ENCODE peak calls at places on chromosomes 7 and 10, in seven cellular contexts. One of them, this sample, is unnamed.
A peak's percentile ranks its signal among the peaks of the same experiment; 100 is the strongest.

GRCh38 chr7:31094271-31094670 is 42.2 kb downstream of the ADCYAP1R1 start:
- DNase-seq in GM19239: no peak
- DNase-seq in NCI-H345: no peak
- DNase-seq in activated effector memory CD4-positive, alpha-beta T cell treated with Interleukin-2 at 50 U/mL for 16 hours: no peak
- DNase-seq in activated naive CD8-positive, alpha-beta T cell treated with anti-CD3 and anti-CD28 coated beads, Interleukin-2, amount 50 U/mL, for 16 hours: no peak
- DNase-seq in fibroblast of villous mesenchyme: no peak
- DNase-seq in NCI-H1105 treated with DMSO at 0.1 percent for 48 hours: no peak
- DNase-seq in this sample: no peak

GRCh38 chr7:303425-303824 is 13.5 kb downstream of the FOXL3 start:
- DNase-seq in fibroblast of villous mesenchyme: no peak
- DNase-seq in activated effector memory CD4-positive, alpha-beta T cell treated with Interleukin-2 at 50 U/mL for 16 hours: no peak
- DNase-seq in NCI-H345: no peak
- DNase-seq in NCI-H1105 treated with DMSO at 0.1 percent for 48 hours: no peak
- DNase-seq in activated naive CD8-positive, alpha-beta T cell treated with anti-CD3 and anti-CD28 coated beads, Interleukin-2, amount 50 U/mL, for 16 hours: no peak
- DNase-seq in GM19239: no peak
- DNase-seq in this sample: no peak

GRCh38 chr10:15222511-15222910 is 54.0 kb upstream of the NMT2 start:
- DNase-seq in GM19239: no peak
- DNase-seq in fibroblast of villous mesenchyme: no peak
- DNase-seq in NCI-H345: peak; percentile 58
- DNase-seq in NCI-H1105 treated with DMSO at 0.1 percent for 48 hours: no peak
- DNase-seq in activated effector memory CD4-positive, alpha-beta T cell treated with Interleukin-2 at 50 U/mL for 16 hours: no peak
- DNase-seq in activated naive CD8-positive, alpha-beta T cell treated with anti-CD3 and anti-CD28 coated beads, Interleukin-2, amount 50 U/mL, for 16 hours: no peak
- DNase-seq in this sample: no peak

GRCh38 chr7:14850039-14850438 is 52.5 kb downstream of the DGKB start:
- DNase-seq in GM19239: no peak
- DNase-seq in fibroblast of villous mesenchyme: no peak
- DNase-seq in NCI-H1105 treated with DMSO at 0.1 percent for 48 hours: no peak
- DNase-seq in NCI-H345: no peak
- DNase-seq in activated naive CD8-positive, alpha-beta T cell treated with anti-CD3 and anti-CD28 coated beads, Interleukin-2, amount 50 U/mL, for 16 hours: no peak
- DNase-seq in activated effector memory CD4-positive, alpha-beta T cell treated with Interleukin-2 at 50 U/mL for 16 hours: no peak
- DNase-seq in this sample: no peak

GRCh38 chr7:155258233-155258575 is 39.5 kb upstream of the INSIG1 start:
- DNase-seq in GM19239: no peak
- DNase-seq in NCI-H1105 treated with DMSO at 0.1 percent for 48 hours: no peak
- DNase-seq in activated naive CD8-positive, alpha-beta T cell treated with anti-CD3 and anti-CD28 coated beads, Interleukin-2, amount 50 U/mL, for 16 hours: no peak
- DNase-seq in fibroblast of villous mesenchyme: peak; percentile 92
- DNase-seq in activated effector memory CD4-positive, alpha-beta T cell treated with Interleukin-2 at 50 U/mL for 16 hours: no peak
- DNase-seq in NCI-H345: no peak
- DNase-seq in this sample: no peak

GRCh38 chr7:92135490-92135889 is 1.2 kb upstream of the CYP51A1 start:
- DNase-seq in NCI-H1105 treated with DMSO at 0.1 percent for 48 hours: no peak
- DNase-seq in fibroblast of villous mesenchyme: peak; percentile 92
- DNase-seq in activated effector memory CD4-positive, alpha-beta T cell treated with Interleukin-2 at 50 U/mL for 16 hours: no peak
- DNase-seq in activated naive CD8-positive, alpha-beta T cell treated with anti-CD3 and anti-CD28 coated beads, Interleukin-2, amount 50 U/mL, for 16 hours: no peak
- DNase-seq in GM19239: no peak
- DNase-seq in NCI-H345: no peak
- DNase-seq in this sample: no peak

GRCh38 chr7:72504057-72504456 is 91.9 kb upstream of the CALN1 start:
- DNase-seq in NCI-H345: no peak
- DNase-seq in activated naive CD8-positive, alpha-beta T cell treated with anti-CD3 and anti-CD28 coated beads, Interleukin-2, amount 50 U/mL, for 16 hours: no peak
- DNase-seq in activated effector memory CD4-positive, alpha-beta T cell treated with Interleukin-2 at 50 U/mL for 16 hours: no peak
- DNase-seq in fibroblast of villous mesenchyme: no peak
- DNase-seq in NCI-H1105 treated with DMSO at 0.1 percent for 48 hours: no peak
- DNase-seq in GM19239: no peak
- DNase-seq in this sample: no peak

GRCh38 chr7:46908770-46909169 is 673.1 kb downstream of the TNS3 start:
- DNase-seq in NCI-H345: no peak
- DNase-seq in fibroblast of villous mesenchyme: peak; percentile 84
- DNase-seq in activated naive CD8-positive, alpha-beta T cell treated with anti-CD3 and anti-CD28 coated beads, Interleukin-2, amount 50 U/mL, for 16 hours: no peak
- DNase-seq in GM19239: no peak
- DNase-seq in activated effector memory CD4-positive, alpha-beta T cell treated with Interleukin-2 at 50 U/mL for 16 hours: no peak
- DNase-seq in NCI-H1105 treated with DMSO at 0.1 percent for 48 hours: no peak
- DNase-seq in this sample: no peak

GRCh38 chr7:108592633-108593277 is 23.1 kb downstream of the DNAJB9 start:
- DNase-seq in NCI-H345: peak; percentile 22
- DNase-seq in activated naive CD8-positive, alpha-beta T cell treated with anti-CD3 and anti-CD28 coated beads, Interleukin-2, amount 50 U/mL, for 16 hours: no peak
- DNase-seq in GM19239: no peak
- DNase-seq in activated effector memory CD4-positive, alpha-beta T cell treated with Interleukin-2 at 50 U/mL for 16 hours: no peak
- DNase-seq in fibroblast of villous mesenchyme: peak; percentile 46
- DNase-seq in NCI-H1105 treated with DMSO at 0.1 percent for 48 hours: peak; percentile 87
- DNase-seq in this sample: no peak

GRCh38 chr7:22121702-22122474 is 176.2 kb upstream of the CDCA7L start:
- DNase-seq in NCI-H345: no peak
- DNase-seq in NCI-H1105 treated with DMSO at 0.1 percent for 48 hours: no peak
- DNase-seq in activated naive CD8-positive, alpha-beta T cell treated with anti-CD3 and anti-CD28 coated beads, Interleukin-2, amount 50 U/mL, for 16 hours: no peak
- DNase-seq in fibroblast of villous mesenchyme: no peak
- DNase-seq in activated effector memory CD4-positive, alpha-beta T cell treated with Interleukin-2 at 50 U/mL for 16 hours: no peak
- DNase-seq in GM19239: no peak
- DNase-seq in this sample: no peak

GRCh38 chr7:65251851-65252620 is 121.6 kb upstream of the ZNF92 start:
- DNase-seq in activated effector memory CD4-positive, alpha-beta T cell treated with Interleukin-2 at 50 U/mL for 16 hours: peak; percentile 29
- DNase-seq in fibroblast of villous mesenchyme: peak; percentile 40
- DNase-seq in NCI-H1105 treated with DMSO at 0.1 percent for 48 hours: peak; percentile 96
- DNase-seq in NCI-H345: peak; percentile 76
- DNase-seq in GM19239: no peak
- DNase-seq in activated naive CD8-positive, alpha-beta T cell treated with anti-CD3 and anti-CD28 coated beads, Interleukin-2, amount 50 U/mL, for 16 hours: no peak
- DNase-seq in this sample: no peak

GRCh38 chr10:90227786-90228185 is 526.4 kb downstream of the KIF20B start:
- DNase-seq in NCI-H345: no peak
- DNase-seq in activated naive CD8-positive, alpha-beta T cell treated with anti-CD3 and anti-CD28 coated beads, Interleukin-2, amount 50 U/mL, for 16 hours: no peak
- DNase-seq in NCI-H1105 treated with DMSO at 0.1 percent for 48 hours: no peak
- DNase-seq in fibroblast of villous mesenchyme: no peak
- DNase-seq in activated effector memory CD4-positive, alpha-beta T cell treated with Interleukin-2 at 50 U/mL for 16 hours: no peak
- DNase-seq in GM19239: no peak
- DNase-seq in this sample: no peak

GRCh38 chr7:79212334-79212733 is 241.1 kb downstream of the MAGI2 start:
- DNase-seq in NCI-H1105 treated with DMSO at 0.1 percent for 48 hours: peak; percentile 27
- DNase-seq in activated naive CD8-positive, alpha-beta T cell treated with anti-CD3 and anti-CD28 coated beads, Interleukin-2, amount 50 U/mL, for 16 hours: no peak
- DNase-seq in fibroblast of villous mesenchyme: no peak
- DNase-seq in GM19239: no peak
- DNase-seq in activated effector memory CD4-positive, alpha-beta T cell treated with Interleukin-2 at 50 U/mL for 16 hours: no peak
- DNase-seq in NCI-H345: no peak
- DNase-seq in this sample: no peak

GRCh38 chr7:112509390-112509789 is 28.6 kb downstream of the LSMEM1 start:
- DNase-seq in fibroblast of villous mesenchyme: no peak
- DNase-seq in GM19239: no peak
- DNase-seq in activated effector memory CD4-positive, alpha-beta T cell treated with Interleukin-2 at 50 U/mL for 16 hours: no peak
- DNase-seq in NCI-H345: no peak
- DNase-seq in NCI-H1105 treated with DMSO at 0.1 percent for 48 hours: no peak
- DNase-seq in activated naive CD8-positive, alpha-beta T cell treated with anti-CD3 and anti-CD28 coated beads, Interleukin-2, amount 50 U/mL, for 16 hours: no peak
- DNase-seq in this sample: no peak

GRCh38 chr7:71626206-71626605 is 494.3 kb downstream of the GALNT17 start:
- DNase-seq in activated naive CD8-positive, alpha-beta T cell treated with anti-CD3 and anti-CD28 coated beads, Interleukin-2, amount 50 U/mL, for 16 hours: no peak
- DNase-seq in activated effector memory CD4-positive, alpha-beta T cell treated with Interleukin-2 at 50 U/mL for 16 hours: no peak
- DNase-seq in NCI-H345: no peak
- DNase-seq in GM19239: no peak
- DNase-seq in NCI-H1105 treated with DMSO at 0.1 percent for 48 hours: no peak
- DNase-seq in fibroblast of villous mesenchyme: peak; percentile 31
- DNase-seq in this sample: no peak

GRCh38 chr7:128672927-128673517 is 930 bp downstream of the GARIN1A start:
- DNase-seq in fibroblast of villous mesenchyme: peak; percentile 34
- DNase-seq in activated naive CD8-positive, alpha-beta T cell treated with anti-CD3 and anti-CD28 coated beads, Interleukin-2, amount 50 U/mL, for 16 hours: no peak
- DNase-seq in NCI-H345: no peak
- DNase-seq in GM19239: no peak
- DNase-seq in NCI-H1105 treated with DMSO at 0.1 percent for 48 hours: peak; percentile 19
- DNase-seq in activated effector memory CD4-positive, alpha-beta T cell treated with Interleukin-2 at 50 U/mL for 16 hours: no peak
- DNase-seq in this sample: peak; percentile 46

GRCh38 chr10:89224697-89225443 is 17.8 kb upstream of the CH25H start:
- DNase-seq in GM19239: no peak
- DNase-seq in activated effector memory CD4-positive, alpha-beta T cell treated with Interleukin-2 at 50 U/mL for 16 hours: no peak
- DNase-seq in NCI-H345: no peak
- DNase-seq in NCI-H1105 treated with DMSO at 0.1 percent for 48 hours: no peak
- DNase-seq in activated naive CD8-positive, alpha-beta T cell treated with anti-CD3 and anti-CD28 coated beads, Interleukin-2, amount 50 U/mL, for 16 hours: no peak
- DNase-seq in fibroblast of villous mesenchyme: peak; percentile 23
- DNase-seq in this sample: no peak

GRCh38 chr10:20624642-20625041 is 272.5 kb downstream of the NEBL start:
- DNase-seq in NCI-H345: no peak
- DNase-seq in GM19239: no peak
- DNase-seq in NCI-H1105 treated with DMSO at 0.1 percent for 48 hours: no peak
- DNase-seq in fibroblast of villous mesenchyme: peak; percentile 10
- DNase-seq in activated effector memory CD4-positive, alpha-beta T cell treated with Interleukin-2 at 50 U/mL for 16 hours: no peak
- DNase-seq in activated naive CD8-positive, alpha-beta T cell treated with anti-CD3 and anti-CD28 coated beads, Interleukin-2, amount 50 U/mL, for 16 hours: no peak
- DNase-seq in this sample: no peak

GRCh38 chr10:103145860-103146466 is 47.1 kb downstream of the NT5C2 start:
- DNase-seq in GM19239: no peak
- DNase-seq in fibroblast of villous mesenchyme: peak; percentile 88
- DNase-seq in NCI-H1105 treated with DMSO at 0.1 percent for 48 hours: peak; percentile 9
- DNase-seq in activated naive CD8-positive, alpha-beta T cell treated with anti-CD3 and anti-CD28 coated beads, Interleukin-2, amount 50 U/mL, for 16 hours: no peak
- DNase-seq in activated effector memory CD4-positive, alpha-beta T cell treated with Interleukin-2 at 50 U/mL for 16 hours: no peak
- DNase-seq in NCI-H345: no peak
- DNase-seq in this sample: no peak

GRCh38 chr7:45700556-45700955 is 126.4 kb downstream of the ADCY1 start:
- DNase-seq in fibroblast of villous mesenchyme: peak; percentile 50
- DNase-seq in activated effector memory CD4-positive, alpha-beta T cell treated with Interleukin-2 at 50 U/mL for 16 hours: no peak
- DNase-seq in NCI-H1105 treated with DMSO at 0.1 percent for 48 hours: no peak
- DNase-seq in GM19239: no peak
- DNase-seq in NCI-H345: no peak
- DNase-seq in activated naive CD8-positive, alpha-beta T cell treated with anti-CD3 and anti-CD28 coated beads, Interleukin-2, amount 50 U/mL, for 16 hours: no peak
- DNase-seq in this sample: no peak

GRCh38 chr10:7589748-7590147 is 77.0 kb downstream of the ITIH5 start:
- DNase-seq in NCI-H345: no peak
- DNase-seq in fibroblast of villous mesenchyme: no peak
- DNase-seq in GM19239: no peak
- DNase-seq in activated naive CD8-positive, alpha-beta T cell treated with anti-CD3 and anti-CD28 coated beads, Interleukin-2, amount 50 U/mL, for 16 hours: no peak
- DNase-seq in NCI-H1105 treated with DMSO at 0.1 percent for 48 hours: no peak
- DNase-seq in activated effector memory CD4-positive, alpha-beta T cell treated with Interleukin-2 at 50 U/mL for 16 hours: no peak
- DNase-seq in this sample: no peak

GRCh38 chr7:2116086-2116810 is 116.5 kb downstream of the MAD1L1 start:
- DNase-seq in activated naive CD8-positive, alpha-beta T cell treated with anti-CD3 and anti-CD28 coated beads, Interleukin-2, amount 50 U/mL, for 16 hours: no peak
- DNase-seq in fibroblast of villous mesenchyme: no peak
- DNase-seq in activated effector memory CD4-positive, alpha-beta T cell treated with Interleukin-2 at 50 U/mL for 16 hours: no peak
- DNase-seq in NCI-H345: peak; percentile 39
- DNase-seq in NCI-H1105 treated with DMSO at 0.1 percent for 48 hours: no peak
- DNase-seq in GM19239: no peak
- DNase-seq in this sample: no peak

GRCh38 chr7:14902589-14902963 is at the start of gene DGKB:
- DNase-seq in GM19239: no peak
- DNase-seq in activated effector memory CD4-positive, alpha-beta T cell treated with Interleukin-2 at 50 U/mL for 16 hours: no peak
- DNase-seq in activated naive CD8-positive, alpha-beta T cell treated with anti-CD3 and anti-CD28 coated beads, Interleukin-2, amount 50 U/mL, for 16 hours: no peak
- DNase-seq in NCI-H345: peak; percentile 74
- DNase-seq in fibroblast of villous mesenchyme: peak; percentile 11
- DNase-seq in NCI-H1105 treated with DMSO at 0.1 percent for 48 hours: peak; percentile 79
- DNase-seq in this sample: no peak

GRCh38 chr10:567869-568268 is 121.6 kb downstream of the DIP2C start:
- DNase-seq in NCI-H1105 treated with DMSO at 0.1 percent for 48 hours: no peak
- DNase-seq in fibroblast of villous mesenchyme: no peak
- DNase-seq in NCI-H345: no peak
- DNase-seq in activated effector memory CD4-positive, alpha-beta T cell treated with Interleukin-2 at 50 U/mL for 16 hours: no peak
- DNase-seq in GM19239: no peak
- DNase-seq in activated naive CD8-positive, alpha-beta T cell treated with anti-CD3 and anti-CD28 coated beads, Interleukin-2, amount 50 U/mL, for 16 hours: no peak
- DNase-seq in this sample: no peak

GRCh38 chr10:5663692-5664427 is 2.5 kb downstream of the ASB13 start:
- DNase-seq in activated naive CD8-positive, alpha-beta T cell treated with anti-CD3 and anti-CD28 coated beads, Interleukin-2, amount 50 U/mL, for 16 hours: no peak
- DNase-seq in NCI-H345: no peak
- DNase-seq in NCI-H1105 treated with DMSO at 0.1 percent for 48 hours: no peak
- DNase-seq in activated effector memory CD4-positive, alpha-beta T cell treated with Interleukin-2 at 50 U/mL for 16 hours: no peak
- DNase-seq in fibroblast of villous mesenchyme: no peak
- DNase-seq in GM19239: no peak
- DNase-seq in this sample: no peak

GRCh38 chr10:1544209-1544673 is 193.1 kb downstream of the ADARB2 start:
- DNase-seq in activated effector memory CD4-positive, alpha-beta T cell treated with Interleukin-2 at 50 U/mL for 16 hours: no peak
- DNase-seq in activated naive CD8-positive, alpha-beta T cell treated with anti-CD3 and anti-CD28 coated beads, Interleukin-2, amount 50 U/mL, for 16 hours: no peak
- DNase-seq in NCI-H1105 treated with DMSO at 0.1 percent for 48 hours: no peak
- DNase-seq in GM19239: no peak
- DNase-seq in fibroblast of villous mesenchyme: no peak
- DNase-seq in NCI-H345: no peak
- DNase-seq in this sample: no peak

GRCh38 chr7:116337013-116337412 is 126.7 kb downstream of the TES start:
- DNase-seq in NCI-H345: no peak
- DNase-seq in fibroblast of villous mesenchyme: no peak
- DNase-seq in GM19239: no peak
- DNase-seq in activated naive CD8-positive, alpha-beta T cell treated with anti-CD3 and anti-CD28 coated beads, Interleukin-2, amount 50 U/mL, for 16 hours: no peak
- DNase-seq in NCI-H1105 treated with DMSO at 0.1 percent for 48 hours: no peak
- DNase-seq in activated effector memory CD4-positive, alpha-beta T cell treated with Interleukin-2 at 50 U/mL for 16 hours: no peak
- DNase-seq in this sample: no peak

GRCh38 chr10:101624526-101625102 is 36.5 kb downstream of the DPCD start:
- DNase-seq in GM19239: no peak
- DNase-seq in activated effector memory CD4-positive, alpha-beta T cell treated with Interleukin-2 at 50 U/mL for 16 hours: no peak
- DNase-seq in fibroblast of villous mesenchyme: no peak
- DNase-seq in NCI-H1105 treated with DMSO at 0.1 percent for 48 hours: no peak
- DNase-seq in NCI-H345: no peak
- DNase-seq in activated naive CD8-positive, alpha-beta T cell treated with anti-CD3 and anti-CD28 coated beads, Interleukin-2, amount 50 U/mL, for 16 hours: no peak
- DNase-seq in this sample: no peak

GRCh38 chr10:24468281-24468751 is 255.4 kb downstream of the ARHGAP21 start:
- DNase-seq in activated effector memory CD4-positive, alpha-beta T cell treated with Interleukin-2 at 50 U/mL for 16 hours: no peak
- DNase-seq in NCI-H1105 treated with DMSO at 0.1 percent for 48 hours: no peak
- DNase-seq in GM19239: no peak
- DNase-seq in NCI-H345: no peak
- DNase-seq in activated naive CD8-positive, alpha-beta T cell treated with anti-CD3 and anti-CD28 coated beads, Interleukin-2, amount 50 U/mL, for 16 hours: no peak
- DNase-seq in fibroblast of villous mesenchyme: no peak
- DNase-seq in this sample: no peak

GRCh38 chr10:110774069-110775021 is 97.4 kb upstream of the PDCD4 start:
- DNase-seq in NCI-H1105 treated with DMSO at 0.1 percent for 48 hours: no peak
- DNase-seq in activated effector memory CD4-positive, alpha-beta T cell treated with Interleukin-2 at 50 U/mL for 16 hours: peak; percentile 2
- DNase-seq in fibroblast of villous mesenchyme: peak; percentile 27
- DNase-seq in GM19239: peak; percentile 72
- DNase-seq in activated naive CD8-positive, alpha-beta T cell treated with anti-CD3 and anti-CD28 coated beads, Interleukin-2, amount 50 U/mL, for 16 hours: no peak
- DNase-seq in NCI-H345: no peak
- DNase-seq in this sample: peak; percentile 80

GRCh38 chr10:13815766-13816165 is 229.0 kb downstream of the PRPF18 start:
- DNase-seq in fibroblast of villous mesenchyme: peak; percentile 23
- DNase-seq in activated effector memory CD4-positive, alpha-beta T cell treated with Interleukin-2 at 50 U/mL for 16 hours: no peak
- DNase-seq in activated naive CD8-positive, alpha-beta T cell treated with anti-CD3 and anti-CD28 coated beads, Interleukin-2, amount 50 U/mL, for 16 hours: no peak
- DNase-seq in GM19239: no peak
- DNase-seq in NCI-H1105 treated with DMSO at 0.1 percent for 48 hours: no peak
- DNase-seq in NCI-H345: no peak
- DNase-seq in this sample: no peak

GRCh38 chr7:52472006-52472405 is 563.4 kb upstream of the POM121L12 start:
- DNase-seq in activated effector memory CD4-positive, alpha-beta T cell treated with Interleukin-2 at 50 U/mL for 16 hours: no peak
- DNase-seq in NCI-H345: no peak
- DNase-seq in fibroblast of villous mesenchyme: no peak
- DNase-seq in activated naive CD8-positive, alpha-beta T cell treated with anti-CD3 and anti-CD28 coated beads, Interleukin-2, amount 50 U/mL, for 16 hours: no peak
- DNase-seq in GM19239: no peak
- DNase-seq in NCI-H1105 treated with DMSO at 0.1 percent for 48 hours: no peak
- DNase-seq in this sample: no peak

GRCh38 chr10:11010582-11010981 is 7.1 kb upstream of the CELF2 start:
- DNase-seq in activated naive CD8-positive, alpha-beta T cell treated with anti-CD3 and anti-CD28 coated beads, Interleukin-2, amount 50 U/mL, for 16 hours: no peak
- DNase-seq in GM19239: no peak
- DNase-seq in fibroblast of villous mesenchyme: no peak
- DNase-seq in NCI-H345: no peak
- DNase-seq in NCI-H1105 treated with DMSO at 0.1 percent for 48 hours: no peak
- DNase-seq in activated effector memory CD4-positive, alpha-beta T cell treated with Interleukin-2 at 50 U/mL for 16 hours: no peak
- DNase-seq in this sample: no peak

GRCh38 chr7:1794888-1795542 is 124.9 kb downstream of the ELFN1 start:
- DNase-seq in fibroblast of villous mesenchyme: no peak
- DNase-seq in activated naive CD8-positive, alpha-beta T cell treated with anti-CD3 and anti-CD28 coated beads, Interleukin-2, amount 50 U/mL, for 16 hours: no peak
- DNase-seq in activated effector memory CD4-positive, alpha-beta T cell treated with Interleukin-2 at 50 U/mL for 16 hours: no peak
- DNase-seq in GM19239: no peak
- DNase-seq in NCI-H345: no peak
- DNase-seq in NCI-H1105 treated with DMSO at 0.1 percent for 48 hours: no peak
- DNase-seq in this sample: no peak

GRCh38 chr7:674454-675410 is 51.8 kb upstream of the DNAAF5 start:
- DNase-seq in fibroblast of villous mesenchyme: peak; percentile 14
- DNase-seq in activated effector memory CD4-positive, alpha-beta T cell treated with Interleukin-2 at 50 U/mL for 16 hours: no peak
- DNase-seq in activated naive CD8-positive, alpha-beta T cell treated with anti-CD3 and anti-CD28 coated beads, Interleukin-2, amount 50 U/mL, for 16 hours: no peak
- DNase-seq in NCI-H1105 treated with DMSO at 0.1 percent for 48 hours: no peak
- DNase-seq in GM19239: no peak
- DNase-seq in NCI-H345: no peak
- DNase-seq in this sample: no peak

GRCh38 chr10:63718453-63718852 is 197.3 kb downstream of the REEP3 start:
- DNase-seq in fibroblast of villous mesenchyme: no peak
- DNase-seq in NCI-H345: no peak
- DNase-seq in activated naive CD8-positive, alpha-beta T cell treated with anti-CD3 and anti-CD28 coated beads, Interleukin-2, amount 50 U/mL, for 16 hours: no peak
- DNase-seq in NCI-H1105 treated with DMSO at 0.1 percent for 48 hours: no peak
- DNase-seq in activated effector memory CD4-positive, alpha-beta T cell treated with Interleukin-2 at 50 U/mL for 16 hours: no peak
- DNase-seq in GM19239: no peak
- DNase-seq in this sample: no peak